ENCODE peak calls at places on chromosomes 3 and 15, in nine cellular contexts. X is H1; Q is vagina; C is breast epithelium; M is tibial artery; F is CD4-positive, CD25-positive, alpha-beta regulatory T cell; S is upper lobe of right lung; Y is psoas muscle; E is ascending aorta. J is an unnamed sample.

GRCh38 chr15:55742498-55742926 is 440 bp downstream of the PRTG start:
- DNase-seq in X (no peak), Q (no peak), C (no peak), M (no peak), F (peak), S (peak), Y (peak), E (no peak), J (peak)

GRCh38 chr3:3665546-3665945 is 133.7 kb upstream of the LRRN1 start:
- DNase-seq in X (no peak), Q (no peak), C (no peak), M (no peak), F (no peak), S (no peak), Y (no peak), E (no peak), J (peak)

GRCh38 chr15:54681578-54681977 is 515.2 kb downstream of the RSL24D1 start:
- DNase-seq in X (no peak), Q (no peak), C (no peak), M (no peak), F (no peak), S (no peak), Y (no peak), E (no peak), J (no peak)

GRCh38 chr15:52683585-52683984 is 4.4 kb upstream of the ATOSA start:
- DNase-seq in X (no peak), Q (no peak), C (no peak), M (no peak), F (peak), S (no peak), Y (no peak), E (no peak), J (no peak)

GRCh38 chr3:14475601-14476000 is 64.5 kb downstream of the GRIP2 start:
- DNase-seq in X (no peak), Q (no peak), C (no peak), M (no peak), F (no peak), S (no peak), Y (no peak), E (no peak), J (no peak)

GRCh38 chr15:90751300-90751825 is 34.2 kb downstream of the BLM start:
- DNase-seq in X (no peak), Q (no peak), C (no peak), M (no peak), F (no peak), S (no peak), Y (no peak), E (no peak), J (no peak)

GRCh38 chr15:89206908-89207331 is 14.5 kb downstream of the RLBP1 start:
- DNase-seq in X (peak), Q (no peak), C (peak), M (peak), F (peak), S (peak), Y (peak), E (no peak), J (peak)

GRCh38 chr15:89492934-89493631 is 3.3 kb downstream of the RHCG start:
- DNase-seq in X (no peak), Q (no peak), C (no peak), M (peak), F (no peak), S (no peak), Y (no peak), E (no peak), J (no peak)

GRCh38 chr3:192080336-192080735 is 619.4 kb downstream of the PYDC2 start:
- DNase-seq in X (no peak), Q (no peak), C (no peak), M (no peak), F (no peak), S (no peak), Y (no peak), E (no peak), J (no peak)

GRCh38 chr3:126548556-126549466 is 9.9 kb downstream of the C3orf22 start:
- DNase-seq in X (peak), Q (no peak), C (no peak), M (peak), F (no peak), S (peak), Y (peak), E (peak), J (no peak)

GRCh38 chr3:83317605-83318004 is 1556.2 kb upstream of the GBE1 start:
- DNase-seq in X (peak), Q (no peak), C (no peak), M (no peak), F (no peak), S (no peak), Y (no peak), E (no peak), J (no peak)

GRCh38 chr3:38723569-38724391 is 74.3 kb upstream of the SCN5A start:
- DNase-seq in X (no peak), Q (no peak), C (no peak), M (no peak), F (no peak), S (no peak), Y (no peak), E (no peak), J (no peak)

GRCh38 chr15:85488997-85489396 is 108.6 kb downstream of the AKAP13 start:
- DNase-seq in X (no peak), Q (no peak), C (no peak), M (no peak), F (peak), S (no peak), Y (no peak), E (no peak), J (no peak)

GRCh38 chr15:35925634-35926380 is 379.8 kb upstream of the DPH6 start:
- DNase-seq in X (no peak), Q (no peak), C (no peak), M (no peak), F (no peak), S (no peak), Y (no peak), E (no peak), J (no peak)

GRCh38 chr3:24588568-24588967 is 93.9 kb upstream of the THRB start:
- DNase-seq in X (no peak), Q (no peak), C (no peak), M (no peak), F (no peak), S (no peak), Y (no peak), E (no peak), J (no peak)

GRCh38 chr3:58191361-58191991 is 19.3 kb downstream of the DNASE1L3 start:
- DNase-seq in X (no peak), Q (no peak), C (no peak), M (no peak), F (no peak), S (no peak), Y (no peak), E (no peak), J (no peak)

GRCh38 chr15:31606261-31606669 is 279.6 kb downstream of the KLF13 start:
- DNase-seq in X (no peak), Q (no peak), C (no peak), M (no peak), F (no peak), S (no peak), Y (no peak), E (no peak), J (no peak)

GRCh38 chr15:52005748-52006701 is 13.0 kb upstream of the MAPK6 start:
- DNase-seq in X (no peak), Q (no peak), C (no peak), M (no peak), F (peak), S (no peak), Y (no peak), E (no peak), J (peak)

GRCh38 chr15:91660174-91660649 is 193.3 kb upstream of the SLCO3A1 start:
- DNase-seq in X (no peak), Q (no peak), C (no peak), M (no peak), F (no peak), S (no peak), Y (no peak), E (no peak), J (no peak)

GRCh38 chr3:127457094-127457475 is 133.4 kb downstream of the TPRA1 start:
- DNase-seq in X (peak), Q (no peak), C (peak), M (peak), F (no peak), S (peak), Y (peak), E (no peak), J (no peak)

GRCh38 chr3:20682573-20682972 is 496.6 kb upstream of the SGO1 start:
- DNase-seq in X (no peak), Q (no peak), C (no peak), M (no peak), F (no peak), S (no peak), Y (no peak), E (no peak), J (no peak)

GRCh38 chr3:146071636-146072035 is 89.3 kb downstream of the PLOD2 start:
- DNase-seq in X (no peak), Q (no peak), C (no peak), M (no peak), F (no peak), S (no peak), Y (no peak), E (no peak), J (no peak)

GRCh38 chr3:146072824-146073223 is 88.2 kb downstream of the PLOD2 start:
- DNase-seq in X (no peak), Q (no peak), C (no peak), M (no peak), F (no peak), S (no peak), Y (no peak), E (no peak), J (no peak)

GRCh38 chr3:146065573-146066006 is 95.4 kb downstream of the PLOD2 start:
- DNase-seq in X (no peak), Q (no peak), C (no peak), M (no peak), F (peak), S (no peak), Y (no peak), E (no peak), J (no peak)

GRCh38 chr3:146072061-146072460 is 88.9 kb downstream of the PLOD2 start:
- DNase-seq in X (no peak), Q (no peak), C (no peak), M (no peak), F (no peak), S (no peak), Y (no peak), E (no peak), J (no peak)

GRCh38 chr3:146067048-146067447 is 93.9 kb downstream of the PLOD2 start:
- DNase-seq in X (no peak), Q (no peak), C (no peak), M (no peak), F (no peak), S (no peak), Y (no peak), E (no peak), J (peak)
- H3K27ac ChIP-seq in X (no peak), Q (no peak), C (no peak), M (no peak), F (no peak), S (no peak), Y (no peak), E (no peak), J (peak)

GRCh38 chr15:64888336-64888735 is 23.4 kb upstream of the ANKDD1A start:
- DNase-seq in X (no peak), Q (no peak), C (no peak), M (no peak), F (no peak), S (no peak), Y (no peak), E (no peak), J (no peak)

GRCh38 chr15:64883097-64883581 is 28.6 kb upstream of the ANKDD1A start:
- DNase-seq in X (no peak), Q (peak), C (no peak), M (no peak), F (peak), S (no peak), Y (no peak), E (no peak), J (no peak)

GRCh38 chr15:64878708-64879107 is 33.0 kb upstream of the ANKDD1A start:
- DNase-seq in X (no peak), Q (peak), C (no peak), M (no peak), F (no peak), S (no peak), Y (no peak), E (peak), J (no peak)

DNA sequence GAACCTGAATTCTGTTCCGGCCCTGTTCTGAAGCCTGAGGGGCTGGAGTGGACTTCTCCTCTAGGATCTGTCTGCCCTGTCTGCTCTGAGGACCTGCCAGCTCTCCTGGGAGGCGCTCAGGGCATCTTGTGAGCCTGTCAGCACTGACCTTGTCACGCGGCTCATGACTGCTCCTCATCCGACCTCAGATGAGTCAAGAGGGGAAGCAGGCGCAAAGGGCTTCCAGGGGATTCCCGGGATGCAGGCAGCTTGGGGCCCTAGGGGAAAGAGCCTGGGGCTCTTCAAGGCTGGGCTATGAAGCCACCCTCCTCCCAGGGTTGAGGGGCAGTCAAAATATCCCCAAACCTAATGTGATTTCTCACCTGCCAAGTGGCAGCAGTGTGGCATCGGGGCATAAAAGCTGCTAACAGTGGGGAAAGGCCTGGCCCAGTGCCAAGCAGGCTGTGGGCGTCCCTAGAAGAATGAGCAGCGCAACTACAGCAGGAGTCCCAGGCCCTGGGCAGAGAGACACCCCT is 27.6 kb upstream of the ANKDD1A start:
- DNase-seq in X (no peak), Q (peak), C (no peak), M (peak), F (no peak), S (peak), Y (peak), E (peak), J (peak)
- H3K27ac ChIP-seq in X (no peak), Q (peak), C (peak), M (no peak), F (peak), S (peak), Y (peak), E (peak), J (peak)

GRCh38 chr3:185153170-185153733 is 392 bp upstream of the C3orf70 start:
- DNase-seq in X (peak), Q (no peak), C (no peak), M (peak), F (peak), S (no peak), Y (peak), E (no peak), J (no peak)

GRCh38 chr3:185151101-185151958 is 1.5 kb downstream of the C3orf70 start:
- DNase-seq in X (no peak), Q (no peak), C (no peak), M (no peak), F (no peak), S (no peak), Y (no peak), E (no peak), J (no peak)

GRCh38 chr3:185152433-185153169 is at the start of gene C3orf70:
- DNase-seq in X (peak), Q (no peak), C (no peak), M (peak), F (peak), S (peak), Y (peak), E (no peak), J (peak)

GRCh38 chr3:185150561-185150960 is 2.3 kb downstream of the C3orf70 start:
- DNase-seq in X (no peak), Q (no peak), C (no peak), M (no peak), F (no peak), S (no peak), Y (no peak), E (no peak), J (no peak)

DNA sequence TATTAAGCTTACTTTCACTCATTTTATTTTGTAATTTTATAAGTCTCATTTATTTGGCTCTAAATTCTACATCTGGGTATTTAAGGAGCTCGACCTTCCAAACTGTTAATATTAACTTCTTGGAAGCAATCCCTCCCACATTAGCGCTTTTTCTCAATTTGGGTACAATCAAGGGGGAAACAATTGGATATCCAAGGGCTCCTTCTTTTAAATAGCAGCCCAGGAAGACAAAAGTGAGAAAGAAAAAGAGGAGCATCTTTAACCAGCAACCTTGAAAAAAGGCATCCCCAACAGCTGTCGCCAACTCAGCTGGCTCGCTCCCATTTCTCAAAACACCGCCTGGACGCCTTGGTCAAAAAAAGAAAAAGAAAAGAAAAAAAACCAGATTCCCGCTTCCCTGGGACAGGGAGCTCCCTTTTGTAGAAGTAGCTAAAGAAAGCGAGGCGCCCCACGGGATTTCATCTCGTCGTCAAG is 864 bp downstream of the C3orf70 start:
- DNase-seq in X (no peak), Q (no peak), C (no peak), M (peak), F (no peak), S (no peak), Y (no peak), E (no peak), J (peak)
- H3K27ac ChIP-seq in X (no peak), Q (peak), C (peak), M (peak), F (no peak), S (peak), Y (peak), E (peak), J (no peak)

GRCh38 chr15:40424483-40425115 is 16.2 kb upstream of the BAHD1 start:
- DNase-seq in X (no peak), Q (no peak), C (no peak), M (no peak), F (no peak), S (no peak), Y (no peak), E (no peak), J (no peak)

GRCh38 chr15:40418126-40418525 is 12.5 kb downstream of the IVD start:
- DNase-seq in X (no peak), Q (no peak), C (no peak), M (no peak), F (no peak), S (no peak), Y (no peak), E (no peak), J (peak)

GRCh38 chr15:40420793-40421192 is 15.2 kb downstream of the IVD start:
- DNase-seq in X (no peak), Q (no peak), C (peak), M (no peak), F (no peak), S (peak), Y (no peak), E (no peak), J (no peak)

GRCh38 chr15:40420071-40420713 is 14.6 kb downstream of the IVD start:
- DNase-seq in X (no peak), Q (no peak), C (no peak), M (no peak), F (no peak), S (no peak), Y (no peak), E (no peak), J (no peak)

GRCh38 chr15:40421246-40422157 is 15.9 kb downstream of the IVD start:
- DNase-seq in X (peak), Q (no peak), C (no peak), M (peak), F (peak), S (peak), Y (peak), E (no peak), J (peak)
- H3K27ac ChIP-seq in X (no peak), Q (no peak), C (peak), M (peak), F (no peak), S (no peak), Y (peak), E (no peak), J (no peak)

GRCh38 chr3:56761887-56762605 is 39.7 kb downstream of the ARHGEF3 start:
- DNase-seq in X (no peak), Q (peak), C (no peak), M (no peak), F (no peak), S (no peak), Y (no peak), E (no peak), J (no peak)

GRCh38 chr3:56754753-56755365 is 46.9 kb downstream of the ARHGEF3 start:
- DNase-seq in X (no peak), Q (no peak), C (no peak), M (no peak), F (peak), S (peak), Y (no peak), E (no peak), J (no peak)

GRCh38 chr3:56761023-56761422 is 40.7 kb downstream of the ARHGEF3 start:
- DNase-seq in X (no peak), Q (no peak), C (no peak), M (no peak), F (no peak), S (no peak), Y (no peak), E (no peak), J (no peak)

GRCh38 chr3:56759532-56759931 is 42.2 kb downstream of the ARHGEF3 start:
- DNase-seq in X (no peak), Q (no peak), C (no peak), M (no peak), F (no peak), S (no peak), Y (no peak), E (no peak), J (no peak)

GRCh38 chr3:56758539-56758981 is 43.2 kb downstream of the ARHGEF3 start:
- DNase-seq in X (no peak), Q (no peak), C (peak), M (no peak), F (peak), S (no peak), Y (no peak), E (no peak), J (no peak)
- H3K27ac ChIP-seq in X (no peak), Q (peak), C (peak), M (no peak), F (peak), S (peak), Y (peak), E (no peak), J (no peak)

GRCh38 chr15:96341465-96342142 is 11.1 kb downstream of the NR2F2 start:
- DNase-seq in X (peak), Q (peak), C (peak), M (peak), F (no peak), S (no peak), Y (peak), E (no peak), J (no peak)
- H3K27ac ChIP-seq in X (no peak), Q (peak), C (peak), M (peak), F (no peak), S (peak), Y (peak), E (peak), J (peak)